ENCODE peak calls at places on chromosomes 1 and 21, in ten cellular contexts. W is HFF-Myc; N is tibial artery; A is CD8-positive, alpha-beta T cell; F is lung; G is astrocyte of the cerebellum; I is PC-3; T is dorsolateral prefrontal cortex; U is psoas muscle; L is Panc1. B is an unnamed sample.

GRCh38 chr1:55309786-55310516 is 94.8 kb upstream of the USP24 start:
- DNase-seq in F (no peak), N (no peak), A (no peak), U (no peak), G (no peak), W (no peak), T (no peak), L (no peak), I (no peak), B (no peak)

GRCh38 chr1:79617777-79618176 is 611.2 kb upstream of the ADGRL4 start:
- DNase-seq in L (no peak), A (no peak), W (no peak), T (no peak), N (no peak), F (no peak), G (no peak), U (no peak), I (peak), B (no peak)

GRCh38 chr1:157862114-157863070 is 20.8 kb upstream of the CD5L start:
- DNase-seq in A (no peak), N (no peak), F (no peak), T (no peak), I (peak), G (no peak), L (no peak), U (no peak), W (no peak), B (peak)

GRCh38 chr21:41926068-41926806 is 27.6 kb downstream of the C2CD2 start:
- DNase-seq in U (no peak), L (no peak), T (no peak), A (peak), G (no peak), N (no peak), W (no peak), F (no peak), I (peak), B (peak)

GRCh38 chr1:116558140-116558549 is 12.7 kb downstream of the CD58 start:
- DNase-seq in U (no peak), I (no peak), W (no peak), T (no peak), L (no peak), A (no peak), F (no peak), G (no peak), N (no peak), B (no peak)

GRCh38 chr21:37790905-37791304 is 125.4 kb downstream of the KCNJ6 start:
- DNase-seq in G (no peak), U (no peak), L (no peak), T (no peak), N (peak), A (no peak), W (no peak), F (no peak), I (no peak), B (no peak)

GRCh38 chr1:240282061-240282830 is 190.6 kb downstream of the FMN2 start:
- DNase-seq in L (no peak), U (no peak), A (no peak), F (peak), G (no peak), T (no peak), N (no peak), I (peak), W (no peak), B (no peak)

GRCh38 chr1:38221006-38221649 is 174.5 kb upstream of the POU3F1 start:
- DNase-seq in F (no peak), I (no peak), W (peak), T (no peak), N (no peak), L (no peak), U (no peak), G (peak), A (no peak), B (no peak)

GRCh38 chr1:233796146-233796798 is 108.2 kb upstream of the SLC35F3 start:
- DNase-seq in T (no peak), F (no peak), U (no peak), W (no peak), I (no peak), N (no peak), A (no peak), G (no peak), L (no peak), B (peak)

GRCh38 chr1:231487019-231487418 is 41.5 kb upstream of the TSNAX start:
- DNase-seq in L (no peak), T (no peak), G (no peak), W (peak), U (no peak), F (no peak), N (no peak), I (peak), A (no peak), B (no peak)

GRCh38 chr1:226717256-226717909 is 21.7 kb downstream of the ITPKB start:
- DNase-seq in I (peak), A (peak), U (no peak), G (no peak), N (no peak), T (no peak), L (peak), F (no peak), W (no peak), B (no peak)

GRCh38 chr1:205532996-205533728 is 28.7 kb downstream of the CDK18 start:
- DNase-seq in N (no peak), W (no peak), T (peak), F (no peak), L (no peak), A (no peak), I (no peak), G (no peak), U (peak), B (no peak)

GRCh38 chr1:243316366-243316989 is 60.6 kb downstream of the SDCCAG8 start:
- DNase-seq in F (no peak), G (no peak), A (no peak), U (no peak), L (no peak), N (no peak), W (no peak), T (peak), I (no peak), B (no peak)

GRCh38 chr1:8987881-8988617 is 38.2 kb downstream of the SLC2A7 start:
- DNase-seq in T (peak), G (no peak), A (peak), W (no peak), N (no peak), L (no peak), I (peak), F (peak), U (peak), B (no peak)

GRCh38 chr1:178284059-178284458 is 190.2 kb downstream of the RASAL2 start:
- DNase-seq in N (no peak), L (no peak), F (no peak), T (no peak), A (no peak), I (no peak), G (no peak), W (no peak), U (no peak), B (no peak)

GRCh38 chr1:21154717-21155116 is 22.0 kb downstream of the EIF4G3 start:
- DNase-seq in F (no peak), G (no peak), W (no peak), I (no peak), L (no peak), N (no peak), T (no peak), U (no peak), A (no peak), B (no peak)

DNA sequence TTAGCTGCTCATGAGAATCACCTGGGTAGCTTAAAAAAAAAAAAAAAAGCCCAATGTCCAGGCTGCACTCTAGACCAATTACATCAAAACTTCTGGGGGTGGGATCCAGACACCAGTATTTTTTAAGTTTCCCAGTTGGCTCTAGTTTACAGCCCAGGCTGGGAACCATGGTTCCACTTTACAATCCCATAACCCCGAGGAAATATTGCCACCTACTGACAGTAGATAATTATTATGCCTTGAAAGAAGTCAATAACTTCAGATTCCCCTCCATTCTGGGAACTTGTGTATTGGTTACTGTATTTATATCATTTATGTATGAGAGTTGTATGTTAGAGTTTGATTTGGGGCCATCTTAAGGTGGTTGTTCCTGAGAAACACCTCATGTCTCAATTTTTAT is 100.2 kb downstream of the SPATA46 start:
- DNase-seq in A (no peak), W (peak), I (peak), T (no peak), L (peak), N (no peak), G (peak), F (no peak), U (no peak), B (no peak)
- TF ChIP-seq CTCF in A (no peak), W (peak), I (peak), T (peak), L (peak), N (peak), G (peak), F (peak), U (peak), B (peak)

GRCh38 chr1:32427264-32427963 is 33.2 kb upstream of the BSDC1 start:
- DNase-seq in W (no peak), G (no peak), F (no peak), I (no peak), T (no peak), L (no peak), N (no peak), A (no peak), U (no peak), B (no peak)

GRCh38 chr1:32431736-32432400 is 33.0 kb upstream of the ZBTB8B start:
- DNase-seq in I (no peak), N (no peak), U (no peak), L (no peak), T (no peak), F (no peak), A (no peak), G (no peak), W (no peak), B (no peak)

GRCh38 chr1:32421775-32422174 is 27.5 kb upstream of the BSDC1 start:
- DNase-seq in G (no peak), N (no peak), L (no peak), W (no peak), T (no peak), F (no peak), I (no peak), A (no peak), U (no peak), B (no peak)

GRCh38 chr1:32426489-32427255 is 32.4 kb upstream of the BSDC1 start:
- DNase-seq in W (no peak), G (no peak), A (no peak), L (no peak), F (no peak), N (no peak), T (no peak), I (peak), U (no peak), B (no peak)
- H3K4me3 ChIP-seq in W (peak), G (peak), A (no peak), L (no peak), F (no peak), N (no peak), T (peak), I (peak), U (peak), B (peak)

GRCh38 chr1:184340984-184341383 is 45.8 kb upstream of the C1orf21 start:
- DNase-seq in L (no peak), T (no peak), N (no peak), I (no peak), U (no peak), F (no peak), G (no peak), A (no peak), W (no peak), B (no peak)
- TF ChIP-seq CTCF in L (peak), T (no peak), N (no peak), I (peak), U (no peak), F (no peak), G (no peak), A (no peak), W (peak), B (peak)

GRCh38 chr1:57206038-57206437 is 217.8 kb downstream of the DAB1 start:
- DNase-seq in N (no peak), A (no peak), G (no peak), T (no peak), F (no peak), W (no peak), I (no peak), L (no peak), U (no peak), B (no peak)

GRCh38 chr1:57209495-57209894 is 214.4 kb downstream of the DAB1 start:
- DNase-seq in I (no peak), L (no peak), G (no peak), W (no peak), U (no peak), F (no peak), A (no peak), N (no peak), T (no peak), B (no peak)

GRCh38 chr1:57208903-57209302 is 215.0 kb downstream of the DAB1 start:
- DNase-seq in T (no peak), F (no peak), G (no peak), I (no peak), W (no peak), A (no peak), L (no peak), N (no peak), U (no peak), B (no peak)

GRCh38 chr1:57215175-57215574 is 208.7 kb downstream of the DAB1 start:
- DNase-seq in U (no peak), F (no peak), T (no peak), N (no peak), A (no peak), I (no peak), G (no peak), W (no peak), L (no peak), B (no peak)

GRCh38 chr1:57210881-57211280 is 213.0 kb downstream of the DAB1 start:
- DNase-seq in G (no peak), L (no peak), N (no peak), F (no peak), T (no peak), U (no peak), W (no peak), I (no peak), A (no peak), B (no peak)
- H3K4me3 ChIP-seq in G (no peak), L (no peak), N (no peak), F (no peak), T (no peak), U (no peak), W (no peak), I (no peak), A (no peak), B (no peak)

GRCh38 chr1:163315773-163316374 is 5.9 kb upstream of the NUF2 start:
- DNase-seq in F (no peak), W (no peak), N (peak), T (no peak), A (no peak), U (no peak), L (no peak), G (peak), I (peak), B (no peak)

GRCh38 chr1:163320891-163321290 is 863 bp upstream of the NUF2 start:
- DNase-seq in L (no peak), N (no peak), U (no peak), W (no peak), F (no peak), T (no peak), G (no peak), I (no peak), A (no peak), B (no peak)

GRCh38 chr1:163321311-163322305 is at the start of gene NUF2:
- DNase-seq in A (peak), I (peak), L (peak), F (peak), N (peak), G (peak), W (peak), T (peak), U (peak), B (peak)
- TF ChIP-seq CTCF in A (no peak), I (no peak), L (no peak), F (no peak), N (no peak), G (no peak), W (no peak), T (peak), U (no peak), B (peak)

GRCh38 chr1:54287176-54287650 is 87.2 kb downstream of the MRPL37 start:
- DNase-seq in T (peak), I (no peak), N (peak), A (peak), W (peak), F (peak), U (peak), G (peak), L (no peak), B (no peak)
- H3K4me3 ChIP-seq in T (no peak), I (no peak), N (no peak), A (peak), W (no peak), F (no peak), U (peak), G (no peak), L (no peak), B (no peak)

DNA sequence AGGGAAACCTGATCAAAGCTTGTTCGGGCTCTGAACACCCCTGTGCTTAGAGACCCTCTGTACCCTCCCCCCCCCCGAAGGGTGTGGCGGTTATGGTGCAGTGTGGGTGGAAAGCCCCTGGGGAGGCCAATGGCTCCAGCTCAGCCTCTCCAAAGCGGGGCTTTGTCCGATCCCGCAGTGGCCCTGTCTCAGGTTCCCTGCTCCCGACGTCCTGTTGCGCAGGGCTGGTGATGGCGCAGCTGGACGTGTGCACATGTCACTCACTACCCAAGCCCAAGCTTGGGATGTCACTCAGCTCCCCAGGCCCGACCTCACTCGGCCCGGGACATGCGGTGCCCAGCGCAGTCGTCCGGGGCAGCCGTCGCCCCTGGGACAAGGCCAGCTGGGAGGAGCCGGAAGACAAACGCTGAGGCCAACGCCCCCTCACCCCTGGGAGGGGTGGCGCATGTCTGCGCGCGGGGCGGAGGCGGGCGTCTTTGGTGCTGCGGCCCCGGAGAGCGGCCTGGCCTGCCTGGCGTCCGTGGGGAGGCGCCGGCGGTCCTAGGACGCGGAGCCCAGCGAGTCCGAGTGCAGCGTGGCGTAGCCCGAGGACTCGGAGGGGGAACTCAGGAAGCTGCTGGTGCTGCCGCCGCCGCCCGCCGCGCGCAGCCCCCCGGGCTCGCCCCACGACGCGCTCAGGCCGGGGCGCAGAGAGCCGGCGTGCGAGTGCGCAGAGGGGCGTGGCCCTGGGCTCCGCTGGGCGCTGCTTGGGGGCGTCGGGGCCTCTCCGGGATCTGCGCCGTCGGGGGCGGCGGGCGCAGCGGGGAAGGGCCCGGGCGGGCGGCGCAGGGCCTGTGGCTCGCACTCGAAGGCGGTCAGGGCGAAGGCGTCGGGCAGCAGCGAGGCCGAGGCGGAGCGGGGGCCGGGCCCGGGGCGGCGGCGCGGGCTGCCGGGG is 5.1 kb downstream of the HES3 start:
- DNase-seq in W (no peak), G (no peak), N (no peak), A (no peak), L (no peak), I (no peak), U (peak), F (no peak), T (no peak), B (no peak)
- TF ChIP-seq CTCF in W (no peak), G (no peak), N (no peak), A (no peak), L (no peak), I (no peak), U (no peak), F (no peak), T (no peak), B (no peak)

GRCh38 chr21:34697826-34698225 is 29.0 kb downstream of the CLIC6 start:
- DNase-seq in N (no peak), I (no peak), W (no peak), L (no peak), T (no peak), F (no peak), G (no peak), A (no peak), U (no peak), B (no peak)

GRCh38 chr21:34701726-34702125 is 32.9 kb downstream of the CLIC6 start:
- DNase-seq in N (no peak), A (no peak), G (no peak), W (no peak), F (no peak), I (no peak), U (no peak), L (no peak), T (no peak), B (no peak)

GRCh38 chr21:34702341-34702807 is 33.6 kb downstream of the CLIC6 start:
- DNase-seq in T (no peak), L (no peak), N (peak), U (peak), A (no peak), F (peak), G (no peak), I (no peak), W (peak), B (no peak)

GRCh38 chr21:34698270-34699015 is 29.6 kb downstream of the CLIC6 start:
- DNase-seq in G (no peak), N (no peak), L (no peak), T (no peak), U (no peak), I (no peak), W (no peak), A (no peak), F (no peak), B (no peak)

DNA sequence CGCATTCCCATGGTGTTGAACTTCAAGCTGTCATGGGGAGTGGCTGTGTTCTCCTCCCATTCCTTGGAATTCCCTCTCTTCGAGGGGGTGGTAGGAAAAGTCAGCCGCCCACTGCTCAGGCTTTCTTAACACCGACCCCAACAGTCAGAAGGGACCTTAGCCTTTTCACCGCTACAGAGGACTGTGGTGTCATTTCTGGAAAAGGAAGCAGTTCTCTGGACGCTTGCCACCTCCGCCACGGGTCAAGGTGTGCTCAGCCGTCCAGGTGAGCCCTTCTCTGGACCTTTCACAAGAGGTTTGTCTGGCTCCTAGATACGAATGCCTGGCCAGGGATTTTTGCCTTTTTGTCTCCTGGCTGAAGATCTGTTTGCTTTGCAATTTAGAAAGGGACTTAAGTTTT is 31.8 kb downstream of the CLIC6 start:
- DNase-seq in L (no peak), G (no peak), N (no peak), A (no peak), F (no peak), I (no peak), U (no peak), W (no peak), T (no peak), B (no peak)
- H3K4me3 ChIP-seq in L (no peak), G (no peak), N (no peak), A (no peak), F (no peak), I (no peak), U (no peak), W (no peak), T (no peak), B (no peak)

B was measured in epithelial cell of proximal tubule.